ENCODE peak calls at places on chromosomes 7 and 10, in five cellular contexts. One of them, this sample, is unnamed.

GRCh38 chr10:91705948-91706670 is 73.2 kb upstream of the PPP1R3C start:
- DNase-seq in endodermal cell: no peak
- DNase-seq in colonic mucosa: no peak
- DNase-seq in astrocyte: no peak
- DNase-seq in H9: no peak
- DNase-seq in this sample: no peak

GRCh38 chr7:66052447-66052846 is 23.2 kb upstream of the ASL start:
- DNase-seq in colonic mucosa: no peak
- DNase-seq in astrocyte: no peak
- DNase-seq in endodermal cell: no peak
- DNase-seq in H9: no peak
- DNase-seq in this sample: no peak

GRCh38 chr7:158811894-158812293 is 17.4 kb downstream of the ESYT2 start:
- DNase-seq in astrocyte: no peak
- DNase-seq in colonic mucosa: no peak
- DNase-seq in endodermal cell: no peak
- DNase-seq in H9: no peak
- DNase-seq in this sample: no peak

GRCh38 chr10:113278664-113279063 is 274.2 kb upstream of the HABP2 start:
- DNase-seq in H9: no peak
- DNase-seq in astrocyte: no peak
- DNase-seq in colonic mucosa: no peak
- DNase-seq in endodermal cell: no peak
- DNase-seq in this sample: no peak

GRCh38 chr7:140734096-140734495 is 37.6 kb downstream of the NDUFB2 start:
- DNase-seq in astrocyte: no peak
- DNase-seq in colonic mucosa: no peak
- DNase-seq in endodermal cell: no peak
- DNase-seq in H9: no peak
- DNase-seq in this sample: no peak

GRCh38 chr7:120444650-120445049 is 171.7 kb downstream of the KCND2 start:
- DNase-seq in colonic mucosa: no peak
- DNase-seq in H9: no peak
- DNase-seq in endodermal cell: no peak
- DNase-seq in astrocyte: no peak
- DNase-seq in this sample: no peak

GRCh38 chr7:985127-985416 is 2.1 kb downstream of the CYP2W1 start:
- DNase-seq in colonic mucosa: no peak
- DNase-seq in H9: no peak
- DNase-seq in endodermal cell: no peak
- DNase-seq in astrocyte: no peak
- DNase-seq in this sample: no peak

GRCh38 chr7:95262875-95263274 is 61.5 kb downstream of the PON1 start:
- DNase-seq in endodermal cell: no peak
- DNase-seq in astrocyte: no peak
- DNase-seq in colonic mucosa: no peak
- DNase-seq in H9: no peak
- DNase-seq in this sample: no peak

GRCh38 chr7:47194516-47194915 is 387.4 kb downstream of the TNS3 start:
- DNase-seq in astrocyte: no peak
- DNase-seq in endodermal cell: no peak
- DNase-seq in H9: no peak
- DNase-seq in colonic mucosa: peak; percentile 40
- DNase-seq in this sample: no peak

GRCh38 chr7:29622335-29623265 is 59.0 kb downstream of the PRR15 start:
- DNase-seq in astrocyte: peak; percentile 93
- DNase-seq in endodermal cell: no peak
- DNase-seq in colonic mucosa: no peak
- DNase-seq in H9: no peak
- DNase-seq in this sample: peak; percentile 94

GRCh38 chr10:48533951-48534720 is 70.7 kb downstream of the ARHGAP22 start:
- DNase-seq in endodermal cell: peak; percentile 82
- DNase-seq in H9: peak; percentile 66
- DNase-seq in colonic mucosa: no peak
- DNase-seq in astrocyte: peak; percentile 63
- DNase-seq in this sample: peak; percentile 48

GRCh38 chr7:46908770-46909169 is 673.1 kb downstream of the TNS3 start:
- DNase-seq in astrocyte: peak; percentile 90
- DNase-seq in H9: no peak
- DNase-seq in endodermal cell: no peak
- DNase-seq in colonic mucosa: no peak
- DNase-seq in this sample: peak; percentile 81

GRCh38 chr7:100396421-100396982 is 23.2 kb downstream of the PILRA start:
- DNase-seq in H9: no peak
- DNase-seq in astrocyte: no peak
- DNase-seq in colonic mucosa: no peak
- DNase-seq in endodermal cell: no peak
- DNase-seq in this sample: no peak

GRCh38 chr7:1281068-1281467 is 48.4 kb downstream of the UNCX start:
- DNase-seq in H9: no peak
- DNase-seq in endodermal cell: no peak
- DNase-seq in astrocyte: no peak
- DNase-seq in colonic mucosa: no peak
- DNase-seq in this sample: no peak

GRCh38 chr10:28181478-28182096 is 121.3 kb downstream of the MPP7 start:
- DNase-seq in H9: no peak
- DNase-seq in colonic mucosa: no peak
- DNase-seq in endodermal cell: no peak
- DNase-seq in astrocyte: no peak
- DNase-seq in this sample: peak; percentile 13

GRCh38 chr7:144818516-144818915 is 17.3 kb downstream of the TPK1 start:
- DNase-seq in colonic mucosa: no peak
- DNase-seq in astrocyte: no peak
- DNase-seq in endodermal cell: no peak
- DNase-seq in H9: no peak
- DNase-seq in this sample: peak; percentile 51

GRCh38 chr7:105932835-105933477 is 30.1 kb upstream of the CDHR3 start:
- DNase-seq in endodermal cell: peak; percentile 57
- DNase-seq in H9: no peak
- DNase-seq in astrocyte: peak; percentile 72
- DNase-seq in colonic mucosa: peak; percentile 32
- DNase-seq in this sample: peak; percentile 93

GRCh38 chr10:58511765-58512469 is 755 bp upstream of the BICC1 start:
- DNase-seq in endodermal cell: peak; percentile 53
- DNase-seq in colonic mucosa: peak; percentile 50
- DNase-seq in astrocyte: no peak
- DNase-seq in H9: peak; percentile 34
- DNase-seq in this sample: peak; percentile 53

GRCh38 chr10:58514102-58514472 is 1.4 kb downstream of the BICC1 start:
- DNase-seq in astrocyte: no peak
- DNase-seq in H9: no peak
- DNase-seq in endodermal cell: no peak
- DNase-seq in colonic mucosa: no peak
- DNase-seq in this sample: peak; percentile 50

GRCh38 chr10:58515296-58515956 is 2.8 kb downstream of the BICC1 start:
- DNase-seq in astrocyte: peak; percentile 26
- DNase-seq in endodermal cell: no peak
- DNase-seq in H9: no peak
- DNase-seq in colonic mucosa: no peak
- DNase-seq in this sample: no peak

GRCh38 chr10:58512470-58513188 is at the start of gene BICC1:
- DNase-seq in colonic mucosa: peak; percentile 47
- DNase-seq in endodermal cell: peak; percentile 77
- DNase-seq in H9: peak; percentile 42
- DNase-seq in astrocyte: peak; percentile 51
- DNase-seq in this sample: peak; percentile 88

GRCh38 chr10:58513189-58514101 is 773 bp downstream of the BICC1 start:
- DNase-seq in endodermal cell: peak; percentile 71
- DNase-seq in astrocyte: peak; percentile 74
- DNase-seq in colonic mucosa: peak; percentile 51
- DNase-seq in H9: peak; percentile 39
- DNase-seq in this sample: peak; percentile 89
- H3K9ac ChIP-seq in endodermal cell: no peak overlapping the region
- H3K9ac ChIP-seq in astrocyte: peak overlapping the region; percentile 89
- H3K9ac ChIP-seq in colonic mucosa: peak overlapping the region; percentile 61
- H3K9ac ChIP-seq in H9: peak overlapping the region; percentile 29
- H3K9ac ChIP-seq in this sample: peak overlapping the region; percentile 93

GRCh38 chr10:96281444-96282029 is 10.2 kb upstream of the BLNK start:
- DNase-seq in astrocyte: no peak
- DNase-seq in colonic mucosa: no peak
- DNase-seq in endodermal cell: no peak
- DNase-seq in H9: no peak
- DNase-seq in this sample: no peak

GRCh38 chr10:96280859-96281258 is 9.5 kb upstream of the BLNK start:
- DNase-seq in endodermal cell: no peak
- DNase-seq in H9: no peak
- DNase-seq in colonic mucosa: no peak
- DNase-seq in astrocyte: no peak
- DNase-seq in this sample: no peak

GRCh38 chr10:96283351-96283750 is 12.0 kb upstream of the BLNK start:
- DNase-seq in colonic mucosa: no peak
- DNase-seq in H9: no peak
- DNase-seq in astrocyte: no peak
- DNase-seq in endodermal cell: no peak
- DNase-seq in this sample: no peak

GRCh38 chr10:96285331-96285752 is 14.0 kb upstream of the BLNK start:
- DNase-seq in endodermal cell: peak; percentile 72
- DNase-seq in astrocyte: no peak
- DNase-seq in H9: peak; percentile 83
- DNase-seq in colonic mucosa: peak; percentile 76
- DNase-seq in this sample: no peak

DNA sequence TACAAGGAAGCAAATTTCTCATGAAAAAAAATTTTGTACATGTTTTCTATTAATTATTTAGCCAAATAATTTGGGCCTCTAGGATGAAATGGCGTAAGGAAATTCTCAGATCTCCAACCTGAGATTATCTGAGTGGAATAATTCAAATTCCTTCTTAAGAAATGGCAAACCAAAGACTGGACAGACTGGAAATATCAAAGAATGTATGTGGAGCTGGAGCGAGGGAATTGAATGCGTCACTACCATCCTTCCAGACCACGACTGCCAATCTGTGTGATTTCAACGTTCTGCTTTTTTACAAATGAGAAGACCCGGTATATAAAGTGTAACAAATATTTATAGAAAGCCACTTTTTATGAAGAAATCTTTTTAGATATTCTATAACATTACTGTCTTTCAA is 12.4 kb upstream of the BLNK start:
- DNase-seq in H9: no peak
- DNase-seq in astrocyte: no peak
- DNase-seq in endodermal cell: no peak
- DNase-seq in colonic mucosa: no peak
- DNase-seq in this sample: no peak
- H3K4me1 ChIP-seq in H9: peaks cover 3% of the 10 kb centered on the region
- H3K4me1 ChIP-seq in astrocyte: no peaks in the 10 kb centered on the region
- H3K4me1 ChIP-seq in endodermal cell: no peaks in the 10 kb centered on the region
- H3K4me1 ChIP-seq in colonic mucosa: peaks cover 15% of the 10 kb centered on the region
- H3K4me1 ChIP-seq in this sample: peaks cover 6% of the 10 kb centered on the region

DNA sequence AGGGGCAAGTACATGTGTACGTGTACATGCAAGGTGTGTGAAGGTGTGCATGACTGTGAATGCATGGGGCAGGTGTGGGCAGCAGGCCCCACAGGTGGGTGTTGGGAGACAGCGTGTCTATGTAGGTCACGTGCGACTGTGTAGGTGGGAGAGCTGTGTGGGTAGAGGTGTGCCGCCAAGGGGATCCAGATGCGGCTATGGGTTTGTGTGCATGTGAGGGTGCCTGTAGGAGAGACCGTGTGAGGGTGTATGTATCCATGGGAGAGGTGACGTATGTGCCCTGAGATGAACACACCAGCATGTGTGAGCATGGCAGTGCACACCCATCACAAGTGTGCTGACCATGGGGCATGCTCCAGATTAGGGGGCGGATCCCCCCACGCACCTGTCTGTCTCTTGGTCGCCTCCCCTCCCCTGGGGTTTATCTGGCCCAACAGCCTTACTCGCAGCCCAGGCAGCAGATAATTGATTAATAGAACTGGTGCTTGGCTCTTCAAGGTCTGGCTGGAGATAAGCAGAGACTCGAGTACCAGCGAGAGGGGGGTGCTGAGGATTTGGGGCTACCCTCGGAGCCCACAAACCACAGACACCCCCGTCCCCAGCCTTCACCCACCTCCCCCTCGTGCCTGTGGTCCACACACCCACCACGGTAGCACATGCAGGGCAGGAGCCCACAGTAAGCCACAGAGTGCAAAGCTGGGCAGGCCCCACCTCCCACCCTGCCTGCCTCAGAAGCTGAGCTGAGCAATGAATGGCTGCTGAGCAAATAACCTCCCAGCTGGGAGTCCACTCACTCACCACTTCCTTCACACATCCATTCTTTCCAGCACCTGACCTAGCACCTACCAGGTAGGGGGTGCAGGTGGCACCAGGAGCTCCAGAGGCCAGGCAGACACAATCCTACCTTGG is 41.4 kb upstream of the ZMIZ1 start:
- DNase-seq in astrocyte: no peak
- DNase-seq in endodermal cell: peak; percentile 78
- DNase-seq in colonic mucosa: no peak
- DNase-seq in H9: no peak
- DNase-seq in this sample: no peak
- H3K9ac ChIP-seq in astrocyte: no peak overlapping the region
- H3K9ac ChIP-seq in endodermal cell: no peak overlapping the region
- H3K9ac ChIP-seq in colonic mucosa: no peak overlapping the region
- H3K9ac ChIP-seq in H9: no peak overlapping the region
- H3K9ac ChIP-seq in this sample: no peak overlapping the region

GRCh38 chr7:39624935-39625694 is 1.7 kb downstream of the RALA start:
- DNase-seq in endodermal cell: no peak
- DNase-seq in astrocyte: no peak
- DNase-seq in H9: no peak
- DNase-seq in colonic mucosa: no peak
- DNase-seq in this sample: peak; percentile 87
- H3K4me1 ChIP-seq in endodermal cell: peaks cover 6% of the 10 kb centered on the region
- H3K4me1 ChIP-seq in astrocyte: peaks cover 36% of the 10 kb centered on the region
- H3K4me1 ChIP-seq in H9: peaks cover 2% of the 10 kb centered on the region
- H3K4me1 ChIP-seq in colonic mucosa: peaks cover 5% of the 10 kb centered on the region
- H3K4me1 ChIP-seq in this sample: peaks cover 62% of the 10 kb centered on the region

GRCh38 chr10:77537720-77538373 is 99.8 kb downstream of the KCNMA1 start:
- DNase-seq in colonic mucosa: no peak
- DNase-seq in H9: no peak
- DNase-seq in endodermal cell: no peak
- DNase-seq in astrocyte: peak; percentile 58
- DNase-seq in this sample: no peak
- H3K9ac ChIP-seq in colonic mucosa: no peak overlapping the region
- H3K9ac ChIP-seq in H9: no peak overlapping the region
- H3K9ac ChIP-seq in endodermal cell: no peak overlapping the region
- H3K9ac ChIP-seq in astrocyte: no peak overlapping the region
- H3K9ac ChIP-seq in this sample: peak overlapping the region; percentile 14

GRCh38 chr7:134781171-134781570 is 1.7 kb downstream of the CALD1 start:
- DNase-seq in astrocyte: no peak
- DNase-seq in endodermal cell: no peak
- DNase-seq in colonic mucosa: no peak
- DNase-seq in H9: no peak
- DNase-seq in this sample: no peak
- H3K4me1 ChIP-seq in astrocyte: peaks cover 57% of the 10 kb centered on the region
- H3K4me1 ChIP-seq in endodermal cell: no peaks in the 10 kb centered on the region
- H3K4me1 ChIP-seq in colonic mucosa: no peaks in the 10 kb centered on the region
- H3K4me1 ChIP-seq in H9: peaks cover 5% of the 10 kb centered on the region
- H3K4me1 ChIP-seq in this sample: peaks cover 34% of the 10 kb centered on the region

GRCh38 chr7:116441534-116441933 is 58.0 kb upstream of the CAV2 start:
- DNase-seq in H9: no peak
- DNase-seq in endodermal cell: no peak
- DNase-seq in astrocyte: no peak
- DNase-seq in colonic mucosa: no peak
- DNase-seq in this sample: peak; percentile 76
- H3K9ac ChIP-seq in H9: no peak overlapping the region
- H3K9ac ChIP-seq in endodermal cell: no peak overlapping the region
- H3K9ac ChIP-seq in astrocyte: peak overlapping the region; percentile 43
- H3K9ac ChIP-seq in colonic mucosa: no peak overlapping the region
- H3K9ac ChIP-seq in this sample: peak overlapping the region; percentile 76

This sample was measured in adipocyte.